ENCODE peak calls at places on chromosome 16, in four cellular contexts. G, B, A and Z are unnamed samples. For H3K36me3 and H3K4me1, the result is how much of the 10 kb centered on the place peaks cover.

GRCh38 chr16:82220541-82220940 is 50.5 kb upstream of the MPHOSPH6 start:
- DNase-seq in A (no peak), B (no peak), G (no peak), Z (no peak)

GRCh38 chr16:35750157-35750689 is 2290.8 kb downstream of the TP53TG3F start:
- DNase-seq in A (no peak), G (no peak), B (no peak), Z (no peak)

GRCh38 chr16:72066747-72067146 is 3.7 kb downstream of the HPR start:
- DNase-seq in A (peak), G (peak), B (peak), Z (peak)

GRCh38 chr16:15548482-15548891 is 94.5 kb downstream of the MARF1 start:
- DNase-seq in G (no peak), B (no peak), A (no peak), Z (no peak)

GRCh38 chr16:29995330-29995910 is at the start of gene HIRIP3:
- DNase-seq in G (peak), A (peak), B (peak), Z (no peak)

GRCh38 chr16:6961704-6962103 is 370.9 kb upstream of the RBFOX1 start:
- DNase-seq in A (no peak), G (no peak), B (no peak), Z (no peak)

GRCh38 chr16:65540913-65541312 is 419.1 kb upstream of the CDH11 start:
- DNase-seq in G (no peak), B (no peak), A (no peak), Z (no peak)

GRCh38 chr16:79339863-79340262 is 260.7 kb downstream of the MAF start:
- DNase-seq in A (no peak), G (no peak), B (no peak), Z (no peak)

GRCh38 chr16:4962716-4963115 is 4.6 kb downstream of the SEC14L5 start:
- DNase-seq in A (no peak), B (no peak), G (no peak), Z (no peak)

GRCh38 chr16:11637320-11637719 is 30.9 kb upstream of the SNN start:
- DNase-seq in B (no peak), G (no peak), A (no peak), Z (no peak)

GRCh38 chr16:16027728-16028310 is 78.4 kb downstream of the ABCC1 start:
- DNase-seq in G (no peak), A (no peak), B (no peak), Z (no peak)

GRCh38 chr16:89921699-89922476 is 1.3 kb upstream of the TUBB3 start:
- DNase-seq in B (peak), A (peak), G (peak), Z (no peak)

GRCh38 chr16:73404001-73404400 is 356.1 kb upstream of the ZFHX3 start:
- DNase-seq in B (no peak), A (no peak), G (no peak), Z (no peak)

GRCh38 chr16:56860226-56861020 is 4.6 kb upstream of the SLC12A3 start:
- DNase-seq in G (no peak), A (peak), B (no peak), Z (no peak)

GRCh38 chr16:22782299-22782698 is 31.7 kb upstream of the HS3ST2 start:
- DNase-seq in G (peak), A (no peak), B (no peak), Z (no peak)

GRCh38 chr16:3010510-3010909 is 2.2 kb upstream of the CLDN9 start:
- DNase-seq in G (no peak), B (no peak), A (no peak), Z (no peak)

GRCh38 chr16:69057400-69058378 is 47.8 kb upstream of the HAS3 start:
- DNase-seq in G (no peak), B (no peak), A (no peak), Z (no peak)

GRCh38 chr16:11212819-11213196 is 43.2 kb downstream of the SOCS1 start:
- DNase-seq in B (no peak), A (no peak), G (no peak), Z (no peak)

GRCh38 chr16:67543582-67543981 is 15.0 kb downstream of the RIPOR1 start:
- DNase-seq in B (no peak), A (no peak), G (no peak), Z (no peak)
- H3K36me3 ChIP-seq in B (half or more), A (under half), G (half or more), Z (under half)

DNA sequence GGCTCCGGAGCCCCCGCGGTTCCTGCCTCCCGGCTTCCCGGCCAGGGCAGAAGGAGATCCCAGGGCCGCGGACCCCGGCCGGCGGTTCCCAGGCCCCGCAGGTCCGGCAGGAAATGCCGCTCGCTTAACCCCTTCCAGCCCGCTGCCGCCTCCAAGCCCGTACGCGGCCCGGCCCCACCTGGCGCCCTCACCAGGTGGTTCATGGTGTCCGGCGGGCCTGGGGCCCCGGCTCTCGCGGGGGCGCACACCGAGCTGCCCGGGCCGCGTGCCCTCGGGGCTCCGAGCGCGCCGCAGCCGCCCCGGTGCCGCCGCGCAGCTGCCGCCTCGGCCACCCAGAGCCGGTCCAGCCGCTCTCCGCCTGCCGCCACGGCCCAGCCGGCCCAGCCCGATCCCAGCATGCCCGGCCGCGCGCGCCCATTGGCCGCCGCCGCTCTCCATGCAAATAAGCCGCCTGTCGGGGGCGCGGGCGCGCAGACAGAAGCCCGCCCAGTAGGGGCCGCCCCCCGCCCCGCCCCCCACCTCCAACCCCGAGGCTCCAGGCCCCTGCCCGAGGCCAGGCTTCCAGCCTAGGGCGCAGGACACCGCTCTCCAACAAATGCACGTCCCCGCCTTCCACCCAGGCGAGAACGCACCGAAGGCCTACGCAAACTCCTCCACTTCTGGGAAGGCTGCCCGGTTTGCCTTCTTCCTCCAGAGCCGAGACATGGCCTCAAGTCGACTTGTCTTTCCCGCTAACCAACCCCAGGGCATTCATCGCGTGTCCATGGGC is at the start of gene BCAR1:
- DNase-seq in B (peak), G (peak), A (peak), Z (no peak)
- H3K4me1 ChIP-seq in B (half or more), G (under half), A (under half), Z (under half)

GRCh38 chr16:88700636-88701482 is 5.3 kb downstream of the RNF166 start:
- DNase-seq in B (no peak), G (no peak), A (peak), Z (no peak)
- H3K36me3 ChIP-seq in B (under half), G (under half), A (under half), Z (under half)

GRCh38 chr16:77807-78443 is at the start of gene MPG:
- DNase-seq in G (peak), B (peak), A (peak), Z (no peak)
- H3K4me1 ChIP-seq in G (under half), B (under half), A (under half), Z (under half)